ENCODE peak calls at places on chromosomes 7 and 10, in five cellular contexts. J is germinal center; E is MCF 10A; A is NCI-H460; B is T-helper 2 cell treated with Interferon-gamma antibody and Interleukin-4, amounts not matched to agents 5 μg/mL and 100 μg/mL, for 36 hours. Y is an unnamed sample.

GRCh38 chr7:14457567-14458453 is 444.7 kb downstream of the DGKB start:
- DNase-seq in J (no peak), A (peak; percentile 83), E (peak; percentile 81), B (peak; percentile 11), Y (peak; percentile 90)

GRCh38 chr7:97025983-97026704 is 1.5 kb upstream of the DLX5 start:
- DNase-seq in A (no peak), E (no peak), B (no peak), J (no peak), Y (no peak)

GRCh38 chr10:31011017-31011659 is 20.5 kb downstream of the ZNF438 start:
- DNase-seq in A (no peak), J (no peak), B (no peak), E (no peak), Y (no peak)

GRCh38 chr10:86377797-86378146 is 11.2 kb upstream of the GRID1 start:
- DNase-seq in A (no peak), E (no peak), J (no peak), B (no peak), Y (no peak)

GRCh38 chr7:13551503-13551902 is 438.0 kb downstream of the ETV1 start:
- DNase-seq in A (no peak), E (no peak), J (no peak), B (no peak), Y (no peak)

GRCh38 chr10:118669020-118669766 is 73.7 kb upstream of the PRLHR start:
- DNase-seq in B (no peak), E (no peak), J (no peak), A (no peak), Y (no peak)

GRCh38 chr10:22599048-22599561 is 115.3 kb downstream of the PIP4K2A start:
- DNase-seq in J (no peak), E (peak; percentile 62), B (no peak), A (no peak), Y (no peak)

GRCh38 chr7:67553378-67553777 is 556.7 kb downstream of the TYW1 start:
- DNase-seq in B (no peak), E (no peak), A (no peak), J (no peak), Y (no peak)

GRCh38 chr10:128178319-128178937 is 52.2 kb upstream of the MKI67 start:
- DNase-seq in E (peak; percentile 55), J (peak; percentile 51), B (peak; percentile 49), A (peak; percentile 33), Y (peak; percentile 52)

GRCh38 chr7:38863609-38864291 is 45.2 kb downstream of the VPS41 start:
- DNase-seq in A (no peak), E (peak; percentile 57), J (no peak), B (no peak), Y (no peak)

GRCh38 chr10:13771992-13772391 is 185.2 kb downstream of the PRPF18 start:
- DNase-seq in A (no peak), B (no peak), E (no peak), J (no peak), Y (no peak)

GRCh38 chr7:131106681-131107342 is 220.9 kb upstream of the MKLN1 start:
- DNase-seq in B (peak; percentile 33), E (peak; percentile 50), A (no peak), J (peak; percentile 62), Y (peak; percentile 23)

GRCh38 chr7:103065666-103066065 is 8.9 kb downstream of the FBXL13 start:
- DNase-seq in B (peak; percentile 29), J (peak; percentile 44), A (peak; percentile 31), E (peak; percentile 57), Y (no peak)

GRCh38 chr10:101761226-101761625 is 14.7 kb downstream of the FGF8 start:
- DNase-seq in J (no peak), E (no peak), B (no peak), A (no peak), Y (no peak)

GRCh38 chr10:28914721-28915120 is 237.4 kb downstream of the BAMBI start:
- DNase-seq in A (no peak), E (no peak), B (no peak), J (no peak), Y (no peak)

GRCh38 chr7:73717991-73718405 is 1.5 kb downstream of the STX1A start:
- DNase-seq in A (peak; percentile 93), J (no peak), B (peak; percentile 85), E (peak; percentile 93), Y (no peak)

GRCh38 chr10:80081801-80082750 is 3.6 kb downstream of the TMEM254 start:
- DNase-seq in A (no peak), J (no peak), B (no peak), E (peak; percentile 77), Y (no peak)

GRCh38 chr10:103765981-103766380 is 89.4 kb downstream of the SH3PXD2A start:
- DNase-seq in A (no peak), E (peak; percentile 66), J (no peak), B (no peak), Y (no peak)

GRCh38 chr10:4333474-4333894 is 492.5 kb upstream of the AKR1E2 start:
- DNase-seq in A (no peak), J (peak; percentile 18), B (no peak), E (no peak), Y (no peak)

GRCh38 chr10:89644967-89645741 is at the start of gene PANK1:
- DNase-seq in J (peak; percentile 83), B (peak; percentile 78), E (peak; percentile 93), A (peak; percentile 58), Y (peak; percentile 63)

GRCh38 chr10:70940834-70941568 is 52.6 kb upstream of the PCBD1 start:
- DNase-seq in J (no peak), B (no peak), A (no peak), E (peak; percentile 23), Y (no peak)

GRCh38 chr7:104089622-104090021 is 100.2 kb upstream of the RELN start:
- DNase-seq in J (no peak), A (no peak), B (no peak), E (no peak), Y (no peak)

GRCh38 chr10:80075781-80076180 is 2.7 kb upstream of the TMEM254 start:
- DNase-seq in A (no peak), J (no peak), E (no peak), B (peak; percentile 31), Y (no peak)

GRCh38 chr7:45984386-45985295 is 63.6 kb upstream of the IGFBP3 start:
- DNase-seq in J (no peak), B (no peak), A (no peak), E (peak; percentile 7), Y (peak; percentile 64)

GRCh38 chr7:141074162-141074989 is 512 bp downstream of the TMEM178B start:
- DNase-seq in E (no peak), B (no peak), J (peak; percentile 20), A (no peak), Y (no peak)

GRCh38 chr7:22793593-22794462 is 28.8 kb downstream of the TOMM7 start:
- DNase-seq in J (no peak), A (no peak), B (no peak), E (no peak), Y (no peak)

GRCh38 chr10:73529089-73529832 is 33.4 kb upstream of the PPP3CB start:
- DNase-seq in A (peak; percentile 80), E (peak; percentile 80), J (peak; percentile 71), B (peak; percentile 31), Y (peak; percentile 88)

GRCh38 chr7:107874605-107875446 is 16.2 kb upstream of the DLD start:
- DNase-seq in E (peak; percentile 76), B (peak; percentile 27), J (peak; percentile 35), A (peak; percentile 58), Y (peak; percentile 68)

GRCh38 chr10:42491001-42491592 is 147.3 kb downstream of the ZNF33B start:
- DNase-seq in B (no peak), A (no peak), J (no peak), E (no peak), Y (no peak)

GRCh38 chr10:84244651-84245270 is at the start of gene RGR:
- DNase-seq in J (no peak), B (no peak), E (no peak), A (no peak), Y (no peak)

GRCh38 chr10:59025981-59026730 is 150.3 kb upstream of the PHYHIPL start:
- DNase-seq in E (no peak), A (no peak), J (no peak), B (no peak), Y (no peak)

GRCh38 chr10:95261926-95262325 is 28.9 kb downstream of the PDLIM1 start:
- DNase-seq in A (no peak), B (no peak), E (no peak), J (no peak), Y (no peak)